ENCODE peak calls at places on chromosome 6, in six cellular contexts. X is NCI-H1930; C is NCI-H1092 treated with DMSO at 0.1 percent for 48 hours; R is stimulated activated naive CD8-positive, alpha-beta T cell treated with anti-CD3 and anti-CD28 coated beads, Interleukin-15, Interleukin-2, amounts not matched to agents 100 U/mL and 50 U/mL, for 24 hours; O is NCI-H1436; P is foreskin fibroblast. D is an unnamed sample.

GRCh38 chr6:41647061-41647511 is 8.8 kb downstream of the MDFI start:
- DNase-seq in X (no peak), C (no peak), R (no peak), O (no peak), P (peak), D (no peak)

GRCh38 chr6:154197176-154197850 is 158.3 kb downstream of the OPRM1 start:
- DNase-seq in X (no peak), C (peak), R (no peak), O (peak), P (peak), D (peak)

GRCh38 chr6:129890701-129891100 is 29.6 kb upstream of the TMEM244 start:
- DNase-seq in X (no peak), C (no peak), R (no peak), O (no peak), P (peak), D (no peak)

GRCh38 chr6:107075951-107076381 is 39.3 kb downstream of the BEND3 start:
- DNase-seq in X (no peak), C (peak), R (no peak), O (no peak), P (peak), D (no peak)

GRCh38 chr6:157273756-157274088 is 49.6 kb downstream of the TMEM242 start:
- DNase-seq in X (peak), C (peak), R (peak), O (peak), P (peak), D (peak)

GRCh38 chr6:5179917-5180316 is 80.8 kb downstream of the LYRM4 start:
- DNase-seq in X (no peak), C (no peak), R (no peak), O (no peak), P (no peak), D (no peak)

GRCh38 chr6:150712502-150713252 is 113.0 kb downstream of the PLEKHG1 start:
- DNase-seq in X (no peak), C (no peak), R (no peak), O (no peak), P (no peak), D (no peak)

GRCh38 chr6:156977527-156978291 is 200.5 kb downstream of the ARID1B start:
- DNase-seq in X (no peak), C (peak), R (no peak), O (no peak), P (no peak), D (peak)

GRCh38 chr6:31546339-31546961 is at the start of gene ATP6V1G2:
- DNase-seq in X (peak), C (peak), R (peak), O (peak), P (peak), D (peak)

GRCh38 chr6:39924283-39924682 is 10.0 kb downstream of the MOCS1 start:
- DNase-seq in X (no peak), C (peak), R (no peak), O (no peak), P (no peak), D (no peak)

GRCh38 chr6:26285143-26286134 is 79.6 kb upstream of the BTN3A2 start:
- DNase-seq in X (peak), C (peak), R (peak), O (peak), P (peak), D (peak)

GRCh38 chr6:164911873-164912580 is 397.4 kb downstream of the C6orf118 start:
- DNase-seq in X (no peak), C (peak), R (no peak), O (no peak), P (no peak), D (peak)

GRCh38 chr6:79413562-79414002 is 123.6 kb downstream of the LCA5 start:
- DNase-seq in X (no peak), C (no peak), R (no peak), O (no peak), P (peak), D (no peak)

GRCh38 chr6:160000280-160000704 is 31.4 kb downstream of the IGF2R start:
- DNase-seq in X (no peak), C (no peak), R (no peak), O (no peak), P (no peak), D (no peak)

GRCh38 chr6:6560909-6561308 is 27.6 kb upstream of the LY86 start:
- DNase-seq in X (peak), C (no peak), R (no peak), O (no peak), P (no peak), D (no peak)

GRCh38 chr6:130167655-130168054 is 55.1 kb downstream of the SAMD3 start:
- DNase-seq in X (no peak), C (no peak), R (no peak), O (no peak), P (peak), D (no peak)

GRCh38 chr6:142940487-142940886 is 4.5 kb downstream of the HIVEP2 start:
- DNase-seq in X (no peak), C (no peak), R (no peak), O (no peak), P (no peak), D (no peak)

GRCh38 chr6:52890018-52890417 is 19.5 kb downstream of the GSTA3 start:
- DNase-seq in X (no peak), C (no peak), R (no peak), O (no peak), P (no peak), D (no peak)

GRCh38 chr6:126351960-126352359 is 12.0 kb downstream of the CENPW start:
- DNase-seq in X (no peak), C (no peak), R (no peak), O (no peak), P (no peak), D (no peak)

GRCh38 chr6:133610974-133611373 is 277.9 kb upstream of the TCF21 start:
- DNase-seq in X (no peak), C (no peak), R (no peak), O (no peak), P (no peak), D (no peak)

GRCh38 chr6:75494290-75494689 is 690 bp upstream of the FILIP1 start:
- DNase-seq in X (no peak), C (no peak), R (no peak), O (no peak), P (no peak), D (no peak)

GRCh38 chr6:85452441-85452881 is 2.6 kb downstream of the NT5E start:
- DNase-seq in X (no peak), C (no peak), R (no peak), O (no peak), P (peak), D (no peak)

GRCh38 chr6:92779758-92780157 is 639.6 kb downstream of the EPHA7 start:
- DNase-seq in X (peak), C (peak), R (no peak), O (peak), P (peak), D (peak)

GRCh38 chr6:40930555-40930954 is 108.5 kb downstream of the UNC5CL start:
- DNase-seq in X (no peak), C (no peak), R (no peak), O (no peak), P (peak), D (no peak)

GRCh38 chr6:21278078-21278790 is 315.3 kb upstream of the SOX4 start:
- DNase-seq in X (no peak), C (no peak), R (no peak), O (no peak), P (peak), D (no peak)

GRCh38 chr6:159913375-159913774 is 22.6 kb downstream of the MAS1 start:
- DNase-seq in X (no peak), C (no peak), R (no peak), O (no peak), P (no peak), D (no peak)

GRCh38 chr6:119078449-119079287 is at the start of gene FAM184A:
- DNase-seq in X (peak), C (peak), R (peak), O (peak), P (peak), D (peak)

GRCh38 chr6:44655368-44656342 is 268.1 kb downstream of the CDC5L start:
- DNase-seq in X (peak), C (peak), R (peak), O (peak), P (peak), D (peak)

D was measured in NCI-H1417.